ENCODE peak calls at places on chromosomes 7 and 10, in six cellular contexts. T is tibial nerve, O is Panc1, K is stomach, N is IMR-90, U is mesenchymal stem cell. Z is an unnamed sample.

GRCh38 chr10:12045610-12046009 is 3.0 kb upstream of the UPF2 start:
- DNase-seq in U (no peak), O (no peak), N (no peak), K (no peak), T (no peak), Z (no peak)

GRCh38 chr10:48603421-48604038 is 1.3 kb downstream of the ARHGAP22 start:
- DNase-seq in K (no peak), T (no peak), N (peak), O (no peak), U (peak), Z (no peak)

GRCh38 chr7:134931487-134931886 is 54.8 kb upstream of the AGBL3 start:
- DNase-seq in K (no peak), O (no peak), T (no peak), U (peak), N (no peak), Z (no peak)

GRCh38 chr7:106425017-106425719 is 140.4 kb upstream of the NAMPT start:
- DNase-seq in T (peak), K (peak), N (peak), U (peak), O (peak), Z (no peak)

GRCh38 chr10:35884657-35885071 is 242.6 kb upstream of the FZD8 start:
- DNase-seq in T (no peak), O (no peak), N (no peak), K (peak), U (no peak), Z (no peak)

GRCh38 chr10:98039690-98040381 is 9.4 kb upstream of the CRTAC1 start:
- DNase-seq in T (no peak), K (no peak), U (no peak), O (no peak), N (no peak), Z (no peak)

GRCh38 chr7:37694208-37695080 is 10.9 kb downstream of the GPR141 start:
- DNase-seq in K (no peak), T (peak), O (no peak), U (no peak), N (no peak), Z (no peak)

GRCh38 chr10:17787087-17787942 is 21.8 kb upstream of the MRC1 start:
- DNase-seq in O (peak), N (peak), U (peak), K (no peak), T (no peak), Z (peak)

GRCh38 chr10:125788156-125789034 is 12.8 kb upstream of the MMP21 start:
- DNase-seq in O (no peak), N (no peak), K (no peak), U (no peak), T (no peak), Z (no peak)

GRCh38 chr10:131841669-131842139 is 59.1 kb upstream of the PPP2R2D start:
- DNase-seq in O (no peak), T (no peak), U (no peak), K (no peak), N (no peak), Z (no peak)

GRCh38 chr7:116122972-116123595 is 87.3 kb upstream of the TES start:
- DNase-seq in K (no peak), U (peak), N (peak), T (no peak), O (peak), Z (no peak)

GRCh38 chr10:113232928-113233511 is 283.0 kb downstream of the TCF7L2 start:
- DNase-seq in O (no peak), T (no peak), N (no peak), U (peak), K (no peak), Z (no peak)

GRCh38 chr7:29360633-29361625 is 166.4 kb downstream of the CHN2 start:
- DNase-seq in O (no peak), U (no peak), K (no peak), N (no peak), T (no peak), Z (no peak)

GRCh38 chr7:12741951-12742575 is 54.6 kb downstream of the ARL4A start:
- DNase-seq in K (no peak), N (peak), O (no peak), U (no peak), T (no peak), Z (no peak)

GRCh38 chr7:11170160-11170559 is 196.5 kb downstream of the PHF14 start:
- DNase-seq in T (no peak), N (no peak), U (no peak), K (no peak), O (no peak), Z (no peak)

GRCh38 chr10:28254290-28254985 is 48.4 kb downstream of the MPP7 start:
- DNase-seq in N (peak), O (no peak), T (no peak), U (peak), K (no peak), Z (no peak)

GRCh38 chr7:33742999-33743587 is 162.2 kb upstream of the BMPER start:
- DNase-seq in O (no peak), T (no peak), N (no peak), U (no peak), K (no peak), Z (no peak)

GRCh38 chr7:33745934-33746333 is 159.4 kb upstream of the BMPER start:
- DNase-seq in U (peak), K (no peak), N (peak), O (no peak), T (no peak), Z (no peak)

GRCh38 chr7:33743594-33743993 is 161.7 kb upstream of the BMPER start:
- DNase-seq in U (peak), O (no peak), N (peak), T (no peak), K (no peak), Z (no peak)

GRCh38 chr7:33742521-33742920 is 162.8 kb upstream of the BMPER start:
- DNase-seq in N (no peak), U (no peak), O (no peak), T (no peak), K (no peak), Z (no peak)

DNA sequence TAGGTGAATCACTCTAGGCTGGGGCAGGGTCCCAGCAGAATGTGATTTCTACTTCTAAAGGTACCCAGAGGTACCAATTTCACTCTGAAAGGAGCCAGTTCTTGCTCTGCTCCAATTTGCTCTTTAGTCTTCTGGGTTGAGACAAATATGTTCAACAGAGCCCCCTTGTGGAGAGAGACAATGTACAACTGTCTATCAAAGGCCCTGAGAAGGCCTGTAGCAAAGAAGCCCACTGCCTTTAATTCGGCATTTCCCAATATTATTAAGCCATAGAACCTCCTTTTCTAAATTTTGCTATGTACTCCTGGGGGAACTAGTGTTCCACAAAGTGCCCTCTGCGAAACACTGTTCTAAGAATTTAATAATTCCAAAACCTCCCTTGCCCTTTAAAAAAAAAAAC is 161.0 kb upstream of the BMPER start:
- DNase-seq in U (no peak), N (peak), T (no peak), O (no peak), K (no peak), Z (no peak)
- H3K27ac ChIP-seq in U (no peak), N (peak), T (no peak), O (no peak), K (no peak), Z (no peak)

GRCh38 chr7:36658603-36659516 is 65.4 kb downstream of the AOAH start:
- DNase-seq in N (peak), U (peak), O (peak), K (no peak), T (peak), Z (no peak)
- H3K4me3 ChIP-seq in N (no peak), U (peak), O (peak), K (no peak), T (no peak), Z (no peak)

GRCh38 chr10:110822065-110822707 is 49.5 kb upstream of the PDCD4 start:
- DNase-seq in T (no peak), O (no peak), N (no peak), K (no peak), U (no peak), Z (no peak)

GRCh38 chr10:110824660-110825059 is 47.1 kb upstream of the PDCD4 start:
- DNase-seq in U (no peak), N (no peak), O (no peak), T (no peak), K (no peak), Z (no peak)

GRCh38 chr10:110825510-110825909 is 46.2 kb upstream of the PDCD4 start:
- DNase-seq in T (no peak), U (no peak), N (no peak), K (no peak), O (no peak), Z (no peak)

GRCh38 chr10:110822708-110823291 is 48.9 kb upstream of the PDCD4 start:
- DNase-seq in O (no peak), N (no peak), K (no peak), U (no peak), T (no peak), Z (peak)

DNA sequence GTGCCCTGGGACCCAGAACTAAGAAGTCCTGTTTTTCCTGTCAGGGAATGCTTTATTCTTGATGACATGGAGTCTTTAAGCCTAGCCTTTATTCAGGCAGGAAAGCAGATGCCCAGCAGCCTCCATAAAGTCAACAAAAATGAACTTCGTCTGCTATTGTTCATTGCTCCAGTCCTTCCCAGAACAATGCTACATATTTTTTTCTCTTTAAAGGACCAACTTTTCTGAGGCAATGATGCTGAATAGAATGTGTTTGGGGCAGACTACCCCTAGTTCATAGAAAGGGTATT is 47.6 kb upstream of the PDCD4 start:
- DNase-seq in O (no peak), U (no peak), K (no peak), T (no peak), N (no peak), Z (no peak)
- H3K27ac ChIP-seq in O (no peak), U (no peak), K (peak), T (no peak), N (no peak), Z (no peak)

DNA sequence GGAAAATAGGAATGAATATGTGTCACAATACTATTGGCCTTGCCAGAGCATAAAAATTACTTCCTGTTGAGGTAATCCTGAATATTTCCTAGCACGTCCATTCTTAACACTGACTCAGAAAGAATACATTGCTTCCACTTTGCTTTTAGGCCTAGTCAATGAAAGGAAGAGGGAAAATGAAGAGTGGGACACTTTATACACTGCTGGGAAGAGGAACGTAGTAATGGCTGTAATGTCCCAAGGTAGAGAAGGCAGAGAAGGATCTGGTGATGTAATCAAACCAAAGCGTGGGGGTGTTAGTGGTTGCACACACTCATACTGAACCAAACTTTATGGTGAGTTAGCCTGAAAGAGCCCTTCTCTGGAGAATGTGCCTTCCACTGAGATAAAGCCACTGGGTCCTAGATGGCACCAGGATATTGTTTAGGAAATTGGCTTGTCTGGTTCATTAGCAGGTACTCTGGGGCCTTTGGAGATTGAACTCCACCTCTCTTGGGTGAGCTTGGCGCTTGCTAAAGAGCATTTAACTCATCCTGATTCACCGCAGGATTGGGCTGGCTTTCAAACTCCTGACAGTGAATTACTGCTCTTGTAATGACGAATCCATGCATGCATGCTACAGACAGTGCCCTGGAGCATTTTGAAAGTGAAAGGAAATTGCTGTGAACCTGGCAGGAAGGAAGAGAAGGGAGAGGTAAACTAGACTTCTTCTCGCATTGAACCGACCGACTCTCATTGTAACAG is 254.9 kb downstream of the KIAA1217 start:
- DNase-seq in K (peak), N (peak), U (peak), O (peak), T (no peak), Z (no peak)
- H3K4me3 ChIP-seq in K (peak), N (no peak), U (peak), O (peak), T (no peak), Z (no peak)

GRCh38 chr10:61899997-61900828 is 1.3 kb upstream of the ARID5B start:
- DNase-seq in N (peak), O (peak), U (peak), T (peak), K (peak), Z (no peak)
- H3K27ac ChIP-seq in N (peak), O (peak), U (peak), T (no peak), K (peak), Z (no peak)

GRCh38 chr10:90484518-90484917 is 373.3 kb downstream of the HTR7 start:
- DNase-seq in O (no peak), U (no peak), T (no peak), N (no peak), K (no peak), Z (no peak)
- H3K4me3 ChIP-seq in O (no peak), U (no peak), T (no peak), N (no peak), K (no peak), Z (no peak)

DNA sequence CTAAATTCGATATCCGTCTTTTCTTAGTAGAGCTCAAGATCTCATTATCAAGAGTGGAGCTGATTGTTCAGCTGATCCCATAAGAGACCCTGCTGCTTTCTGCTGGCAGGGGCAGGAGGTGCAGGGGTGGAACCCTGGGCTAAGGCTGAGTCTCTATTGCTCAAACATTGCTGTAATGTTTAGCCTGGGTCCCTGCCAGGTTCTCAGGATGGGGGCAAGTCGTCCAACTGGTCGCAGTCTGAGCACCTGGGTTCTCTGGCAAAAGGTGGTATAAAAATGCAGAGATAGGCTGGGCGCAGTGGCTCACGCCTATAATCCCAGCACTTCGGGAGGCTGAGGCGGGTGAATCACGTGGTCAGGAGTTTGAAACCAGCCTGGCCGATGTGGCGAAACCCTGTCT is 62.0 kb upstream of the NRBF2 start:
- DNase-seq in T (no peak), N (no peak), K (peak), U (no peak), O (no peak), Z (no peak)
- H3K27ac ChIP-seq in T (no peak), N (no peak), K (no peak), U (no peak), O (no peak), Z (no peak)

DNA sequence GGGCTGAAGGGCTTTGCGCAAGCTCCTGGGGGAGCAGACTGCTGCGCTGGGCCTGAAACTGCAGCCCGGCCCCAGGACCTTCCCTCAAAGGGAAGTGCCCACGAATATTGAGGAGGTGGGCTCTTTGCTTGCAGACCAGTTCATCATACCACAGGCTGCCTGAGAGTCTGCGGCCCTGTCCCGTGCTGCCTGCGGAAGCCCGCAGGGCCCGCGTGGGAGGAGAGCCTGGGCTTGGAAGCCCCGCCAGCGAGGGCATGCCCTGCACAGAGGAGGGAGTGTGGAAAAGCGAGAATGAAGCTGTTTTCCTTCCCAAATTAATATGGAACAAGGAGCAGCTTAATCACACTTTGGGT is 83.6 kb upstream of the MKI67 start:
- DNase-seq in K (no peak), O (no peak), N (no peak), U (no peak), T (no peak), Z (no peak)
- H3K4me3 ChIP-seq in K (peak), O (no peak), N (peak), U (peak), T (peak), Z (no peak)